ENCODE peak calls at places on chromosomes 16 and 17, in five cellular contexts. I, N, L, X and T are unnamed samples.

GRCh38 chr16:17375388-17376304 is 95.1 kb downstream of the XYLT1 start:
- DNase-seq in X (no peak), N (no peak), I (no peak), L (no peak), T (no peak)

GRCh38 chr16:75377971-75378386 is 55.3 kb downstream of the CFDP1 start:
- DNase-seq in I (no peak), X (peak), N (peak), L (no peak), T (peak)

GRCh38 chr17:40415390-40415789 is 2.3 kb downstream of the TOP2A start:
- DNase-seq in N (peak), L (no peak), I (no peak), X (peak), T (peak)

GRCh38 chr17:74532115-74532514 is 840 bp upstream of the CD300LB start:
- DNase-seq in N (peak), I (peak), L (no peak), X (peak), T (no peak)

GRCh38 chr17:28166478-28166877 is 124.0 kb downstream of the NLK start:
- DNase-seq in L (no peak), X (no peak), I (no peak), N (no peak), T (no peak)

GRCh38 chr16:47713225-47713595 is 252.1 kb downstream of the PHKB start:
- DNase-seq in N (no peak), L (peak), I (no peak), X (no peak), T (peak)

GRCh38 chr17:17021194-17021863 is 20.9 kb upstream of the MPRIP start:
- DNase-seq in X (peak), I (no peak), N (peak), L (no peak), T (no peak)

GRCh38 chr17:43010667-43011308 is 4.2 kb downstream of the IFI35 start:
- DNase-seq in X (no peak), N (no peak), I (no peak), L (no peak), T (no peak)

GRCh38 chr16:86786338-86786737 is 208.0 kb downstream of the FOXL1 start:
- DNase-seq in I (no peak), L (no peak), N (no peak), X (no peak), T (no peak)

GRCh38 chr17:45735488-45735887 is 48.6 kb upstream of the CRHR1 start:
- DNase-seq in N (no peak), I (no peak), X (no peak), L (no peak), T (no peak)

GRCh38 chr16:30187971-30188561 is 4.7 kb downstream of the CORO1A start:
- DNase-seq in L (no peak), X (no peak), I (no peak), N (no peak), T (no peak)